ENCODE peak calls at places on chromosomes 2 and 18, in ten cellular contexts. V, U, B, I, M, A, K, S, T and E are unnamed samples.

GRCh38 chr2:183967756-183968155 is 630.6 kb upstream of the ZNF804A start:
- DNase-seq in V (peak; percentile 5), U (no peak), B (no peak), I (no peak), M (no peak), A (no peak), K (no peak), S (no peak), T (no peak), E (no peak)

GRCh38 chr2:153912798-153913396 is 41.2 kb downstream of the GALNT13 start:
- DNase-seq in V (no peak), U (no peak), B (no peak), I (no peak), M (no peak), A (no peak), K (no peak), S (no peak), T (no peak), E (no peak)

GRCh38 chr18:46546111-46546640 is 110.8 kb downstream of the LOXHD1 start:
- DNase-seq in V (no peak), U (no peak), B (no peak), I (no peak), M (no peak), A (no peak), K (no peak), S (no peak), T (no peak), E (no peak)

GRCh38 chr2:157895531-157895930 is 19.4 kb upstream of the ACVR1 start:
- DNase-seq in V (no peak), U (no peak), B (no peak), I (no peak), M (no peak), A (no peak), K (no peak), S (no peak), T (no peak), E (peak; percentile 29)

GRCh38 chr18:28485918-28486317 is 309.0 kb upstream of the CDH2 start:
- DNase-seq in V (no peak), U (no peak), B (no peak), I (no peak), M (no peak), A (no peak), K (no peak), S (no peak), T (no peak), E (no peak)

GRCh38 chr2:170243118-170243837 is 65.3 kb downstream of the MYO3B start:
- DNase-seq in V (no peak), U (no peak), B (no peak), I (no peak), M (no peak), A (no peak), K (no peak), S (no peak), T (no peak), E (no peak)

GRCh38 chr2:176269319-176270099 is at the start of gene MTX2:
- DNase-seq in V (peak; percentile 85), U (peak; percentile 90), B (peak; percentile 88), I (peak; percentile 55), M (peak; percentile 79), A (peak; percentile 90), K (peak; percentile 91), S (peak; percentile 86), T (peak; percentile 49), E (peak; percentile 66)

GRCh38 chr2:231452799-231453508 is 11.3 kb downstream of the NCL start:
- DNase-seq in V (no peak), U (no peak), B (peak; percentile 75), I (no peak), M (no peak), A (no peak), K (no peak), S (no peak), T (no peak), E (no peak)

GRCh38 chr2:207784898-207785297 is 15.2 kb upstream of the FZD5 start:
- DNase-seq in V (no peak), U (no peak), B (no peak), I (no peak), M (no peak), A (no peak), K (no peak), S (no peak), T (no peak), E (no peak)

GRCh38 chr2:72995420-72996151 is 75.9 kb downstream of the SFXN5 start:
- DNase-seq in V (no peak), U (no peak), B (peak; percentile 43), I (no peak), M (no peak), A (no peak), K (no peak), S (no peak), T (no peak), E (no peak)

GRCh38 chr2:139574371-139574770 is 794.2 kb upstream of the NXPH2 start:
- DNase-seq in V (no peak), U (no peak), B (no peak), I (no peak), M (no peak), A (no peak), K (no peak), S (no peak), T (no peak), E (no peak)

GRCh38 chr2:172667926-172668325 is 67.7 kb upstream of the RAPGEF4 start:
- DNase-seq in V (no peak), U (no peak), B (no peak), I (no peak), M (no peak), A (no peak), K (no peak), S (no peak), T (no peak), E (no peak)

GRCh38 chr2:88885275-88885674 is 193.8 kb downstream of the RPIA start:
- DNase-seq in V (no peak), U (no peak), B (no peak), I (no peak), M (no peak), A (no peak), K (no peak), S (no peak), T (no peak), E (no peak)

GRCh38 chr2:227374158-227374557 is 4.9 kb downstream of the TM4SF20 start:
- DNase-seq in V (no peak), U (no peak), B (no peak), I (no peak), M (no peak), A (no peak), K (no peak), S (no peak), T (no peak), E (peak; percentile 75)

GRCh38 chr2:234266952-234267351 is 216.4 kb downstream of the SPP2 start:
- DNase-seq in V (no peak), U (no peak), B (no peak), I (no peak), M (no peak), A (no peak), K (no peak), S (no peak), T (no peak), E (no peak)

GRCh38 chr2:173741715-173742114 is 223.5 kb downstream of the SP3 start:
- DNase-seq in V (no peak), U (no peak), B (no peak), I (no peak), M (no peak), A (peak; percentile 20), K (peak; percentile 88), S (no peak), T (peak; percentile 31), E (no peak)

GRCh38 chr18:60739212-60739611 is 366.6 kb upstream of the MC4R start:
- DNase-seq in V (no peak), U (no peak), B (no peak), I (no peak), M (no peak), A (no peak), K (no peak), S (no peak), T (no peak), E (no peak)

GRCh38 chr2:9360701-9361100 is 62.6 kb downstream of the ITGB1BP1 start:
- DNase-seq in V (no peak), U (no peak), B (no peak), I (no peak), M (no peak), A (no peak), K (no peak), S (no peak), T (no peak), E (no peak)

GRCh38 chr2:122019729-122020128 is 264.3 kb downstream of the TSN start:
- DNase-seq in V (no peak), U (peak; percentile 70), B (no peak), I (no peak), M (no peak), A (no peak), K (no peak), S (peak; percentile 59), T (no peak), E (no peak)

GRCh38 chr2:229412686-229413085 is 141.6 kb upstream of the PID1 start:
- DNase-seq in V (no peak), U (no peak), B (no peak), I (no peak), M (no peak), A (no peak), K (no peak), S (no peak), T (no peak), E (no peak)

GRCh38 chr18:27685807-27686412 is 491.0 kb downstream of the CDH2 start:
- DNase-seq in V (peak; percentile 31), U (peak; percentile 69), B (no peak), I (no peak), M (no peak), A (peak; percentile 57), K (peak; percentile 26), S (peak; percentile 27), T (peak; percentile 29), E (peak; percentile 59)

GRCh38 chr18:52670903-52671302 is 330.9 kb downstream of the DCC start:
- DNase-seq in V (no peak), U (peak; percentile 55), B (no peak), I (no peak), M (no peak), A (peak; percentile 4), K (peak; percentile 30), S (no peak), T (peak; percentile 9), E (no peak)

GRCh38 chr18:70195852-70196434 is 9.5 kb downstream of the RTTN start:
- DNase-seq in V (peak; percentile 11), U (peak; percentile 68), B (no peak), I (no peak), M (no peak), A (no peak), K (peak; percentile 34), S (no peak), T (peak; percentile 57), E (peak; percentile 62)

GRCh38 chr2:233700028-233700635 is 7.4 kb downstream of the UGT1A6 start:
- DNase-seq in V (no peak), U (peak; percentile 42), B (no peak), I (no peak), M (no peak), A (no peak), K (no peak), S (no peak), T (peak; percentile 96), E (peak; percentile 90)

GRCh38 chr2:174217883-174218282 is 30.4 kb downstream of the OLA1 start:
- DNase-seq in V (no peak), U (peak; percentile 26), B (no peak), I (no peak), M (no peak), A (no peak), K (no peak), S (no peak), T (no peak), E (no peak)

GRCh38 chr2:104425850-104426581 is 427.9 kb upstream of the POU3F3 start:
- DNase-seq in V (no peak), U (no peak), B (no peak), I (no peak), M (no peak), A (no peak), K (no peak), S (no peak), T (no peak), E (no peak)

GRCh38 chr2:233565685-233566140 is 869 bp downstream of the USP40 start:
- DNase-seq in V (no peak), U (no peak), B (no peak), I (no peak), M (no peak), A (no peak), K (no peak), S (no peak), T (no peak), E (no peak)

GRCh38 chr2:63712748-63713147 is 124.0 kb downstream of the MDH1 start:
- DNase-seq in V (no peak), U (no peak), B (no peak), I (no peak), M (no peak), A (no peak), K (no peak), S (no peak), T (no peak), E (peak; percentile 54)